ENCODE peak calls at places on chromosome 7, in six cellular contexts. E is RWPE1, U is astrocyte of the cerebellum, K is stomach, D is cardiac muscle cell, O is uterus. C is an unnamed sample.
A peak's percentile ranks its signal among the peaks of the same experiment; 100 is the strongest.

GRCh38 chr7:2117681-2118045 is 115.1 kb downstream of the MAD1L1 start:
- DNase-seq in E (no peak), U (no peak), K (no peak), D (no peak), O (no peak), C (no peak)

GRCh38 chr7:102415685-102416225 is 17.6 kb upstream of the ORAI2 start:
- DNase-seq in E (no peak), U (no peak), K (no peak), D (no peak), O (no peak), C (no peak)

GRCh38 chr7:137747359-137748031 is 99.3 kb downstream of the DGKI start:
- DNase-seq in E (no peak), U (no peak), K (no peak), D (no peak), O (no peak), C (no peak)

GRCh38 chr7:28224675-28225074 is 44.1 kb upstream of the JAZF1 start:
- DNase-seq in E (no peak), U (no peak), K (no peak), D (no peak), O (no peak), C (no peak)

GRCh38 chr7:107879400-107880035 is 11.5 kb upstream of the DLD start:
- DNase-seq in E (peak; percentile 63), U (no peak), K (peak; percentile 59), D (peak; percentile 65), O (no peak), C (peak; percentile 20)

GRCh38 chr7:77427996-77428603 is 12.0 kb upstream of the GSAP start:
- DNase-seq in E (no peak), U (no peak), K (no peak), D (peak; percentile 50), O (no peak), C (no peak)

GRCh38 chr7:77697535-77697831 is 1.2 kb downstream of the RSBN1L start:
- DNase-seq in E (no peak), U (no peak), K (no peak), D (no peak), O (peak; percentile 38), C (no peak)

GRCh38 chr7:132576723-132577089 is 436 bp upstream of the PLXNA4 start:
- DNase-seq in E (no peak), U (no peak), K (no peak), D (peak; percentile 42), O (no peak), C (no peak)

GRCh38 chr7:84399661-84400060 is 205.1 kb upstream of the SEMA3A start:
- DNase-seq in E (no peak), U (no peak), K (no peak), D (no peak), O (no peak), C (no peak)

GRCh38 chr7:5429857-5430611 is 6.4 kb upstream of the TNRC18 start:
- DNase-seq in E (peak; percentile 66), U (no peak), K (peak; percentile 53), D (peak; percentile 49), O (peak; percentile 61), C (peak; percentile 64)

GRCh38 chr7:84182301-84182700 is 12.3 kb downstream of the SEMA3A start:
- DNase-seq in E (no peak), U (no peak), K (no peak), D (no peak), O (no peak), C (no peak)

GRCh38 chr7:142120474-142121000 is 9.0 kb downstream of the MGAM2 start:
- DNase-seq in E (peak; percentile 19), U (no peak), K (no peak), D (no peak), O (no peak), C (no peak)

GRCh38 chr7:157471259-157472125 is 134.7 kb downstream of the DNAJB6 start:
- DNase-seq in E (no peak), U (no peak), K (peak; percentile 23), D (no peak), O (no peak), C (no peak)

GRCh38 chr7:130758429-130759056 is 24.5 kb upstream of the KLF14 start:
- DNase-seq in E (peak; percentile 37), U (peak; percentile 57), K (no peak), D (peak; percentile 47), O (no peak), C (no peak)

GRCh38 chr7:84532196-84532595 is 337.6 kb upstream of the SEMA3A start:
- DNase-seq in E (no peak), U (no peak), K (no peak), D (no peak), O (no peak), C (no peak)

GRCh38 chr7:71132521-71133231 is 732 bp downstream of the GALNT17 start:
- DNase-seq in E (no peak), U (no peak), K (no peak), D (peak; percentile 45), O (peak; percentile 17), C (no peak)

GRCh38 chr7:72435366-72435765 is 23.2 kb upstream of the CALN1 start:
- DNase-seq in E (no peak), U (no peak), K (no peak), D (no peak), O (no peak), C (no peak)

GRCh38 chr7:103343758-103344452 is 662 bp downstream of the DNAJC2 start:
- DNase-seq in E (peak; percentile 30), U (no peak), K (no peak), D (peak; percentile 23), O (peak; percentile 15), C (peak; percentile 4)

GRCh38 chr7:128389085-128389814 is 20.5 kb downstream of the IMPDH1 start:
- DNase-seq in E (no peak), U (no peak), K (no peak), D (no peak), O (no peak), C (no peak)

GRCh38 chr7:28686418-28686800 is 271.7 kb downstream of the TRIL start:
- DNase-seq in E (peak; percentile 52), U (peak; percentile 62), K (no peak), D (peak; percentile 26), O (peak; percentile 34), C (peak; percentile 54)

GRCh38 chr7:153193144-153193595 is 433.6 kb downstream of the ACTR3B start:
- DNase-seq in E (no peak), U (no peak), K (no peak), D (peak; percentile 27), O (peak; percentile 30), C (no peak)

GRCh38 chr7:155645652-155646051 is 1.2 kb downstream of the RBM33 start:
- DNase-seq in E (no peak), U (no peak), K (no peak), D (no peak), O (no peak), C (no peak)

GRCh38 chr7:31464601-31465000 is 49.3 kb upstream of the ITPRID1 start:
- DNase-seq in E (peak; percentile 63), U (no peak), K (no peak), D (no peak), O (no peak), C (peak; percentile 54)

GRCh38 chr7:140889645-140890044 is 35.1 kb downstream of the BRAF start:
- DNase-seq in E (no peak), U (no peak), K (no peak), D (no peak), O (no peak), C (no peak)

DNA sequence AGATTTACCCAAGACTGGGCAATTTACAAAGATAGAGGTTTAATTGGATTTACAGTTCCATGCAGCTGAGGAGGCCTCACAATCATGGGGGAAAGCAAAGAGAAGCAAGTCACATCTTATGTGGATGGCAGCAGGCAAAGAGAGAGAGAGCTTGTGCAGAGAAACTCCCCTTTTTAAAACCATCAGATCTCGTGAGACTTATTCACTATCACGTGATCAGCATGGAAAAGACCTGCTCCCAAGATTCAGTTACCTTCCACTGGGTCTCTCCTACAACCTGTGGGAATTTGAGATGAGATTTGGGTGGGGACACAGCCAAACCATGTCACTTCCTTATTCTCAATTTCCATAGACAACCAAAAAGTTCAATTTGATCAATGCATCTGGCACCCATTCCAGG is 24.9 kb upstream of the NOBOX start:
- DNase-seq in E (no peak), U (no peak), K (no peak), D (no peak), O (no peak), C (no peak)
- TF ChIP-seq CTCF in E (no peak), U (no peak), K (no peak), D (no peak), O (no peak), C (no peak)

GRCh38 chr7:92200791-92201190 is 21.8 kb upstream of the LRRD1 start:
- DNase-seq in E (no peak), U (no peak), K (no peak), D (no peak), O (no peak), C (no peak)
- TF ChIP-seq CTCF in E (no peak), U (no peak), K (no peak), D (no peak), O (no peak), C (no peak)

GRCh38 chr7:104779888-104780287 is 234.1 kb upstream of the KMT2E start:
- DNase-seq in E (no peak), U (no peak), K (no peak), D (no peak), O (no peak), C (no peak)
- TF ChIP-seq CTCF in E (no peak), U (no peak), K (no peak), D (no peak), O (no peak), C (no peak)

GRCh38 chr7:158585721-158586498 is 1.7 kb downstream of the PTPRN2 start:
- DNase-seq in E (no peak), U (no peak), K (peak; percentile 84), D (no peak), O (no peak), C (no peak)
- TF ChIP-seq CTCF in E (no peak), U (no peak), K (no peak), D (no peak), O (no peak), C (no peak)

GRCh38 chr7:16648551-16648950 is 2.6 kb downstream of the BZW2 start:
- DNase-seq in E (no peak), U (no peak), K (no peak), D (no peak), O (no peak), C (peak; percentile 33)
- TF ChIP-seq CTCF in E (no peak), U (no peak), K (no peak), D (no peak), O (no peak), C (no peak)

GRCh38 chr7:50268223-50268622 is 36.3 kb upstream of the IKZF1 start:
- DNase-seq in E (no peak), U (no peak), K (no peak), D (no peak), O (no peak), C (no peak)
- TF ChIP-seq CTCF in E (no peak), U (no peak), K (no peak), D (no peak), O (no peak), C (no peak)

C was measured in Calu3.